ENCODE peak calls at places on chromosomes 1 and 21, in six cellular contexts. U, Q, H, G, L and I are unnamed samples. For H3K4me1, the result is how much of the 10 kb centered on the place peaks cover.

GRCh38 chr1:56569661-56570060 is 9.7 kb downstream of the PLPP3 start:
- DNase-seq in U (no peak), H (no peak), G (no peak), Q (no peak), L (no peak), I (no peak)

GRCh38 chr1:117051224-117052064 is 8.7 kb upstream of the TTF2 start:
- DNase-seq in U (peak), G (no peak), Q (peak), L (no peak), H (no peak), I (no peak)

GRCh38 chr1:220335668-220336067 is 63.4 kb upstream of the RAB3GAP2 start:
- DNase-seq in U (no peak), H (peak), G (peak), Q (no peak), L (no peak), I (no peak)

GRCh38 chr1:70072239-70072751 is 133.1 kb downstream of the LRRC40 start:
- DNase-seq in U (peak), Q (no peak), L (no peak), G (peak), H (peak), I (no peak)

GRCh38 chr1:226882631-226883409 is 12.4 kb downstream of the PSEN2 start:
- DNase-seq in G (peak), H (peak), Q (no peak), U (peak), L (no peak), I (no peak)

GRCh38 chr1:96236156-96236739 is 485.3 kb upstream of the PTBP2 start:
- DNase-seq in H (peak), Q (no peak), L (no peak), G (peak), U (peak), I (no peak)

GRCh38 chr1:44322367-44322766 is 32.7 kb downstream of the ERI3 start:
- DNase-seq in Q (no peak), U (no peak), L (no peak), G (no peak), H (no peak), I (no peak)

GRCh38 chr1:75991497-75992114 is 59.4 kb upstream of the ASB17 start:
- DNase-seq in Q (peak), U (peak), G (peak), L (peak), H (peak), I (peak)

GRCh38 chr1:180522204-180522497 is 19.8 kb upstream of the ACBD6 start:
- DNase-seq in G (peak), Q (no peak), L (no peak), U (no peak), H (no peak), I (no peak)

GRCh38 chr1:12246584-12246983 is 16.8 kb downstream of the VPS13D start:
- DNase-seq in H (no peak), G (no peak), L (no peak), U (no peak), Q (no peak), I (no peak)

GRCh38 chr1:104072915-104073371 is 323.2 kb downstream of the AMY1C start:
- DNase-seq in L (no peak), Q (no peak), H (no peak), G (no peak), U (peak), I (no peak)

GRCh38 chr1:186722711-186723309 is 42.6 kb upstream of the PTGS2 start:
- DNase-seq in G (peak), Q (no peak), H (no peak), U (peak), L (no peak), I (no peak)

GRCh38 chr1:42684139-42684538 is 1.9 kb downstream of the YBX1 start:
- DNase-seq in H (no peak), G (peak), L (no peak), Q (no peak), U (peak), I (no peak)

GRCh38 chr1:67314696-67315095 is 7.0 kb downstream of the IL12RB2 start:
- DNase-seq in U (no peak), Q (no peak), L (no peak), H (no peak), G (no peak), I (no peak)

GRCh38 chr1:1101503-1101902 is 14.4 kb downstream of the C1orf159 start:
- DNase-seq in L (no peak), H (no peak), Q (no peak), G (no peak), U (no peak), I (no peak)

GRCh38 chr21:40832316-40832715 is 14.6 kb downstream of the DSCAM start:
- DNase-seq in L (no peak), G (no peak), U (no peak), Q (no peak), H (no peak), I (no peak)

GRCh38 chr1:38690790-38691189 is 168.8 kb downstream of the RRAGC start:
- DNase-seq in U (no peak), L (no peak), Q (no peak), G (peak), H (no peak), I (no peak)

GRCh38 chr1:155092641-155093040 is 14.0 kb downstream of the EFNA3 start:
- DNase-seq in L (no peak), G (no peak), Q (no peak), U (no peak), H (no peak), I (no peak)

GRCh38 chr1:63321788-63322247 is 549 bp upstream of the FOXD3 start:
- DNase-seq in L (no peak), H (no peak), U (no peak), Q (no peak), G (no peak), I (no peak)

GRCh38 chr1:63319069-63320023 is 3.0 kb upstream of the FOXD3 start:
- DNase-seq in L (no peak), G (no peak), U (no peak), H (no peak), Q (no peak), I (no peak)

GRCh38 chr1:63320024-63320799 is 2.2 kb upstream of the FOXD3 start:
- DNase-seq in H (no peak), Q (peak), L (no peak), G (no peak), U (no peak), I (no peak)

GRCh38 chr1:63322248-63322943 is at the start of gene FOXD3:
- DNase-seq in H (no peak), Q (peak), G (no peak), L (peak), U (peak), I (peak)

DNA sequence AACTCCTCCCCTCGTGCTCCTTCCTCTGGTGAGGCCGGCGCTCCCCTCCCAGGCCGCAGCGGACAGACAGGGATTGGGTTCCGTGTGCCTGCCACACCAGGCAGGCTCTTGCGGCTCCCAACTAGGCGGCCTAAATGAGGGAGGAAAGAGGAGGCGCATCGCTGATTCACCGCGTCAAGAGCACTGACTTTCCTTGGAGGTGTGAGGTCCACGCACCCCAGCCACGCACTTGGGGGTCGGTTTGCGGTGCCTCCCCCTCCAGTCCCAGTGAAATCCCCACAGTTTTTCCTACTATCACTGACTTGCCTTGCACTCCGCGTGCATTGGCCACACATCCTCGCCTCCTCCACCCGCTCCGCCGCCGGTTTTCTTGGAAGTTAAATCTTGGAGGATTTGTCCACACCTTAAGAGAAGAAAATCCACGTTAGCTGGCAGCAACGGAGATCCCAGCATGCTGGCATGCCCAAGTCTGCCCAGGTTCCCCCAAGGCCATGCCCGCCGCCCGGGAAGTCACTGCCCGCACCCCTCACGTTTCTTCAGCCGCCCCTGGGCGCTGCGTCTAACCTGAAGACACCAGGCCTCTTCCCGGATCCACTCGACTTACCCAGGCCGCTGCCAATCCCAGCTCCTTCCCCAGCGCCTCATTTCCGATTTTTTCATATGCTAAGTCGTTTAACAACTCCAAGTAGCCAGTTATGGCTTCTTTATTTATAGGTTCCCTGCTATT is 1.1 kb upstream of the FOXD3 start:
- DNase-seq in Q (peak), H (no peak), L (no peak), G (no peak), U (no peak), I (no peak)
- H3K27ac ChIP-seq in Q (no peak), H (no peak), L (no peak), G (no peak), U (no peak), I (no peak)

DNA sequence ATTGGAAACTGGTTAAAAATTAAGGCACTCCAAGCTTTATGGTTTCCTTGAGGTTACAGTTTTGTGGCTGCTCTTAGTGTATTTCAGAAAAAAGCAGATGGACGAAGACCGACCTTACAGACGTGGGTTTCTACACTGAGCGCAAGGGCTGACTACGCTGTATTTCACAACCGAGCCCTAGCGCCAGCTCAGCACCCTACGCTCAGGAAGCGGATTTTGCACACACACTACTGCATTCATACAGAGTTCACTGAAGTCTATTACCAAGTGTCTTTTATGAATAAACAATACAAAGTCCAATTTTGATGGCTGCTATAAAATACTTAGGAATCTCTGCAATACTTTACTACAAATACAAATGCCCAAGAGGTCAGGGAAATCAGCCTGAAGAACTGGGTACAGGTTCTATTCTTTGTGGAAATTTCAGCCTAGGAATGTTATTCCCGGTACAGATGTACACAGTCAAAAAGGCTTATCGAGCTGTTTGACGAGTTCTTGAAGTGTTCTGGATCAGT is 23.8 kb downstream of the PTTG1IP start:
- DNase-seq in U (no peak), Q (peak), G (no peak), L (no peak), H (no peak), I (no peak)
- H3K4me1 ChIP-seq in U (under half), Q (under half), G (under half), L (under half), H (under half), I (under half)

DNA sequence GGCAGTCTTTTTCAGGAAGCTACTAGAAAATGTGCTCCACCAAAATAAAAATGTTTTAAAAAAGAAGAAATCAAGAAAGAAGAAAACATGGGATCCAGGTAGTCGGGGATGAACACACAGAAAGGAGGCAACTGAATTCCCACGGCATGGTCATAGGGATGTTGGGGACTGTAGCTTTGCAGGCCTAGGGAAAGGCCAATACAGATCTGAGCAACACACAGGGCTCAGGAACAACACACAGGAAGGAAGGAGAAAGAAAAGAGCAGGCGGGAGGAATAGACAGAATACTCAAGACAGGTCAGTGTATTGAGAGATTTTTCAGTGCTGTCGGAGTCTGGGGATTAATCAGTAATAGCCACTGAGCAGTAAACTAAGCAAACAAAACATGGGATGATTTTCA is 142.7 kb upstream of the SYT6 start:
- DNase-seq in U (no peak), H (no peak), L (no peak), G (no peak), Q (no peak), I (no peak)
- H3K4me3 ChIP-seq in U (no peak), H (no peak), L (no peak), G (no peak), Q (no peak), I (no peak)

GRCh38 chr1:27605796-27606707 is 2.1 kb upstream of the AHDC1 start:
- DNase-seq in G (peak), U (peak), H (no peak), L (peak), Q (peak), I (peak)

GRCh38 chr1:27603962-27604578 is at the start of gene AHDC1:
- DNase-seq in H (peak), Q (peak), L (peak), U (peak), G (peak), I (peak)

GRCh38 chr1:27603320-27603961 is 503 bp downstream of the AHDC1 start:
- DNase-seq in Q (peak), H (no peak), G (no peak), L (peak), U (no peak), I (no peak)

GRCh38 chr1:27605300-27605766 is 1.4 kb upstream of the AHDC1 start:
- DNase-seq in Q (no peak), G (no peak), H (no peak), U (no peak), L (peak), I (no peak)

GRCh38 chr1:27604579-27605299 is 795 bp upstream of the AHDC1 start:
- DNase-seq in G (no peak), L (no peak), Q (peak), U (no peak), H (no peak), I (no peak)
- H3K27ac ChIP-seq in G (no peak), L (peak), Q (no peak), U (no peak), H (no peak), I (peak)

GRCh38 chr1:118589486-118589885 is 398.7 kb downstream of the TBX15 start:
- DNase-seq in Q (no peak), G (no peak), L (no peak), U (no peak), H (no peak), I (no peak)

DNA sequence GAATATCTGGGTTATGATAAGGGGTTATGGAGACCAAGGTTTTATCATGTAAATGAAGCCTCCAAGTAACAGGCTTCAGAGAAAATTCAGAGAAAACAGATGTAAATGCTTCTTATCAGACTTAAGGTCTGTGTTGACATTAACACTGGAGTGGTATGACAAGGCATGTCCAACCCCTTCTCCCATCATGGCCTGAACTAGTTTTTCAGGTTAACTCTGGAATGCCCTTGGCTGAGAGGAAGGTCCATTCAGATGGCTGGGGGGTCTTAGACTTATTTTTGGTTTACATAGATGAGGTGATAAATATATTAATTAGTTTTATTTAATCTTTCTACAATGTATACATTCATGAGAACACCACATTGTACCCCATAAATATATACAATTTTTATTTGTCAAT is 399.6 kb downstream of the TBX15 start:
- DNase-seq in L (no peak), U (no peak), Q (no peak), G (no peak), H (no peak), I (no peak)
- H3K4me1 ChIP-seq in L (under half), U (under half), Q (under half), G (under half), H (under half), I (under half)

GRCh38 chr1:25504706-25505560 is 38.5 kb upstream of the LDLRAP1 start:
- DNase-seq in G (peak), U (peak), L (peak), Q (no peak), H (no peak), I (no peak)
- H3K4me3 ChIP-seq in G (no peak), U (no peak), L (no peak), Q (no peak), H (no peak), I (no peak)

DNA sequence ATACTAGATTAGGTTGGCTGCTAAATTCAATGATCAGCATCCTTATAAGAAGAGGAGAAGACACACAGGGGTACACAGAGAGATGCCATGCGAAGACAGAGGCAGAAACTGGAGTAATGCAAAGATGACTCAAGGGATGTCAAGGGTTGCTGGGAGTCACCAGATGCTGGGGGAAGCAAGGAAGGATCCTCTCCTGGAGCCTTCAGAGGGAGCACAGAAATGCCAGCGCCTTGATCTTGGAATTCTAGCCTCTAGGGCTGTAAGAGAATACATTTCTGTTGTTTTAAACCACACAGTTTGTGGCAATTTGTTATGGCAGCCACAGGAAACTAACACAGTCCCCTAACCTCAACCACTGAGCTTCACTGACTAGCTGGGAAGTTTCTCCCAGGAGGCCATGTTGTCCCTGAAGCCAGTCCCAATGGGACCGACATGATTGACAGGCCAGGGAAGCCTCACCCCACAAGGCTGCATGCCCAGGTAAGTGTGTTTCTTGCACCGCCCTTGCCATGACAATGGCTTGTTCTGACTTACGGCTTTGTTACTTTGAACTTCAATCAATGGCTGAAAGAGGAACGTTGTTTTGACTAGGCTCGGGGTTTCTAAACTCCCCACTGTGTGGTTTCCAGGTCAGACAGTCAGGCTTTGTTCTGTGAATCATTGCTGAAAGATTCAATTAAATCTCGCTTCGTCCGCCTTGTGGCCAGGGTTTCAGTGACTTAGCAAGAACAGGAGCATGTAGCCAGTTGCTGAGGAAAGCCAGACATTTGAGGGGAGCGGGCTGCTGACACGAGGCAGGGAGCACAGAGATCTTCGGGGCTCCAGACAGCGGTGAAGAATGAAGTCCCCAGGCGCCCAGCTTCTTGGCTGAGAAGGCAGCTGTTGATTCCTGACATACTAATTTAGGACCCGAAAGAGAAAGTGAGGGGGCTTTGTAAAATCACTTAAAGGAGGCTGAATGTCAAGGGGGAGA is 62.3 kb downstream of the RUNX1 start:
- DNase-seq in G (peak), H (peak), L (no peak), U (peak), Q (no peak), I (no peak)
- H3K27ac ChIP-seq in G (no peak), H (peak), L (no peak), U (no peak), Q (no peak), I (no peak)

GRCh38 chr21:42523941-42524340 is 10.3 kb downstream of the SLC37A1 start:
- DNase-seq in H (no peak), U (no peak), Q (no peak), G (no peak), L (no peak), I (no peak)

GRCh38 chr21:42524341-42525227 is 10.9 kb downstream of the SLC37A1 start:
- DNase-seq in U (no peak), H (peak), G (peak), L (peak), Q (peak), I (peak)

GRCh38 chr21:42522771-42523170 is 9.1 kb downstream of the SLC37A1 start:
- DNase-seq in Q (no peak), U (no peak), L (no peak), G (no peak), H (no peak), I (no peak)

GRCh38 chr21:42522271-42522670 is 8.6 kb downstream of the SLC37A1 start:
- DNase-seq in H (no peak), Q (no peak), U (no peak), L (no peak), G (no peak), I (no peak)

GRCh38 chr21:42523211-42523610 is 9.6 kb downstream of the SLC37A1 start:
- DNase-seq in L (no peak), Q (no peak), U (no peak), H (no peak), G (no peak), I (no peak)
- H3K4me1 ChIP-seq in L (under half), Q (under half), U (under half), H (under half), G (under half), I (under half)

DNA sequence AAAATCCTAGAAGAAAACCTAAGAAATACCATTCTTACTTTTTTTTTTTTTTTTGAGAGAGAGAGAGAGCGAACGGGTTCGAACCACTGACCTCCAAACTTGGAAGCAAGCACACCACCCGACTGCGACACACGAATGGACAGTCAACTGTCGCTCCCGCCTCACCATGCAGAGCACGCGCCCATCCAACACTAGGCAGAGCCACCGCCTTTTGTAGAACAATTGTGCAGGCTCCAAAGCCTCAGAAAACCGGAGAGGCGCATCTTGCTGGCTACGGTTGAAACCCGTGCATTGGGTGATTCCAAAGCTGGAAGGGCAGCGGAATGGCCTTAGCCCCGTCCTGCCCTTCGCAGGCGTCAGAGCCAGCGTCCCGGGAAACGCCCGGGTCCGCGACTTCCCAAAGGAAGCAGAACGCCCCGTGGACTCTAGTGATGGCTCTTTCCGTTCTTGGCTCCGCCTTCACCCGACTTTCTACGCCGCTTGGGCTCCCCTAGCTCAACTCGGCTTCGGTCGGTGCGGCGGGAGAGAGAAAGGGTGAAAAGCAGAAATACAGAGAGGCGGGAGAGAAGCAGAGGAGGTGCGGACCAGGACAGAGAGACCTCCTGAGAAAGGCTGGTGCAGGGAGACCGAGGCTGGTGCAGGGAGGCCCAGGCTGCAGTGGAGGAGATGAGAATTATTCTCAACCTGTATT is 99.8 kb downstream of the PRKAB2 start:
- DNase-seq in L (no peak), U (peak), Q (peak), G (no peak), H (no peak), I (no peak)
- H3K4me3 ChIP-seq in L (no peak), U (peak), Q (peak), G (peak), H (peak), I (peak)